ENCODE peak calls at places on chromosome 10, in nine cellular contexts. One of them, this sample, is unnamed.

GRCh38 chr10:125124114-125124486 is 36.3 kb downstream of the CTBP2 start:
- DNase-seq in coronary artery: no peak
- DNase-seq in astrocyte: no peak
- DNase-seq in SK-MEL-5: no peak
- DNase-seq in activated T-cell treated with anti-CD3 and anti-CD28 coated beads, Interleukin-2, amount 50 U/mL, for 4 hours: no peak
- DNase-seq in stimulated activated CD8-positive, alpha-beta memory T cell treated with anti-CD3 and anti-CD28 coated beads, Interleukin-2, amount 100 ng/mL, for 48 hours: no peak
- DNase-seq in A673: no peak
- DNase-seq in tibial nerve: no peak
- DNase-seq in kidney: no peak
- DNase-seq in this sample: no peak

GRCh38 chr10:100004805-100005510 is 4.8 kb downstream of the DNMBP start:
- DNase-seq in coronary artery: no peak
- DNase-seq in astrocyte: no peak
- DNase-seq in SK-MEL-5: no peak
- DNase-seq in activated T-cell treated with anti-CD3 and anti-CD28 coated beads, Interleukin-2, amount 50 U/mL, for 4 hours: no peak
- DNase-seq in stimulated activated CD8-positive, alpha-beta memory T cell treated with anti-CD3 and anti-CD28 coated beads, Interleukin-2, amount 100 ng/mL, for 48 hours: no peak
- DNase-seq in A673: no peak
- DNase-seq in tibial nerve: no peak
- DNase-seq in kidney: no peak
- DNase-seq in this sample: no peak

GRCh38 chr10:7915923-7916322 is 97.6 kb downstream of the TAF3 start:
- DNase-seq in coronary artery: no peak
- DNase-seq in astrocyte: peak
- DNase-seq in SK-MEL-5: no peak
- DNase-seq in activated T-cell treated with anti-CD3 and anti-CD28 coated beads, Interleukin-2, amount 50 U/mL, for 4 hours: no peak
- DNase-seq in stimulated activated CD8-positive, alpha-beta memory T cell treated with anti-CD3 and anti-CD28 coated beads, Interleukin-2, amount 100 ng/mL, for 48 hours: no peak
- DNase-seq in A673: no peak
- DNase-seq in tibial nerve: no peak
- DNase-seq in kidney: no peak
- DNase-seq in this sample: peak

GRCh38 chr10:101767600-101767945 is 8.3 kb downstream of the FGF8 start:
- DNase-seq in coronary artery: no peak
- DNase-seq in astrocyte: no peak
- DNase-seq in SK-MEL-5: no peak
- DNase-seq in activated T-cell treated with anti-CD3 and anti-CD28 coated beads, Interleukin-2, amount 50 U/mL, for 4 hours: no peak
- DNase-seq in stimulated activated CD8-positive, alpha-beta memory T cell treated with anti-CD3 and anti-CD28 coated beads, Interleukin-2, amount 100 ng/mL, for 48 hours: no peak
- DNase-seq in A673: no peak
- DNase-seq in tibial nerve: no peak
- DNase-seq in kidney: no peak
- DNase-seq in this sample: no peak

GRCh38 chr10:34254596-34254995 is 560.5 kb downstream of the PARD3 start:
- DNase-seq in coronary artery: no peak
- DNase-seq in astrocyte: peak
- DNase-seq in SK-MEL-5: peak
- DNase-seq in activated T-cell treated with anti-CD3 and anti-CD28 coated beads, Interleukin-2, amount 50 U/mL, for 4 hours: no peak
- DNase-seq in stimulated activated CD8-positive, alpha-beta memory T cell treated with anti-CD3 and anti-CD28 coated beads, Interleukin-2, amount 100 ng/mL, for 48 hours: no peak
- DNase-seq in A673: peak
- DNase-seq in tibial nerve: no peak
- DNase-seq in kidney: no peak
- DNase-seq in this sample: peak

GRCh38 chr10:24382979-24383663 is 174.2 kb downstream of the KIAA1217 start:
- DNase-seq in coronary artery: no peak
- DNase-seq in astrocyte: peak
- DNase-seq in SK-MEL-5: no peak
- DNase-seq in activated T-cell treated with anti-CD3 and anti-CD28 coated beads, Interleukin-2, amount 50 U/mL, for 4 hours: no peak
- DNase-seq in stimulated activated CD8-positive, alpha-beta memory T cell treated with anti-CD3 and anti-CD28 coated beads, Interleukin-2, amount 100 ng/mL, for 48 hours: peak
- DNase-seq in A673: no peak
- DNase-seq in tibial nerve: no peak
- DNase-seq in kidney: no peak
- DNase-seq in this sample: peak

GRCh38 chr10:133226251-133226808 is 3.7 kb upstream of the UTF1 start:
- DNase-seq in coronary artery: no peak
- DNase-seq in astrocyte: no peak
- DNase-seq in SK-MEL-5: no peak
- DNase-seq in activated T-cell treated with anti-CD3 and anti-CD28 coated beads, Interleukin-2, amount 50 U/mL, for 4 hours: no peak
- DNase-seq in stimulated activated CD8-positive, alpha-beta memory T cell treated with anti-CD3 and anti-CD28 coated beads, Interleukin-2, amount 100 ng/mL, for 48 hours: no peak
- DNase-seq in A673: no peak
- DNase-seq in tibial nerve: no peak
- DNase-seq in kidney: no peak
- DNase-seq in this sample: no peak

GRCh38 chr10:98486421-98486820 is 39.7 kb upstream of the HPS1 start:
- DNase-seq in coronary artery: no peak
- DNase-seq in astrocyte: peak
- DNase-seq in SK-MEL-5: no peak
- DNase-seq in activated T-cell treated with anti-CD3 and anti-CD28 coated beads, Interleukin-2, amount 50 U/mL, for 4 hours: no peak
- DNase-seq in stimulated activated CD8-positive, alpha-beta memory T cell treated with anti-CD3 and anti-CD28 coated beads, Interleukin-2, amount 100 ng/mL, for 48 hours: no peak
- DNase-seq in A673: no peak
- DNase-seq in tibial nerve: no peak
- DNase-seq in kidney: no peak
- DNase-seq in this sample: peak

GRCh38 chr10:20712766-20713165 is 184.3 kb downstream of the NEBL start:
- DNase-seq in coronary artery: no peak
- DNase-seq in astrocyte: no peak
- DNase-seq in SK-MEL-5: no peak
- DNase-seq in activated T-cell treated with anti-CD3 and anti-CD28 coated beads, Interleukin-2, amount 50 U/mL, for 4 hours: no peak
- DNase-seq in stimulated activated CD8-positive, alpha-beta memory T cell treated with anti-CD3 and anti-CD28 coated beads, Interleukin-2, amount 100 ng/mL, for 48 hours: no peak
- DNase-seq in A673: no peak
- DNase-seq in tibial nerve: no peak
- DNase-seq in kidney: no peak
- DNase-seq in this sample: no peak